ENCODE peak calls at places on chromosomes 13 and 19, in ten cellular contexts. One of them, this sample, is unnamed. For H3K4me1, the result is how much of the 10 kb centered on the place peaks cover.

GRCh38 chr13:94656766-94657165 is 55.1 kb downstream of the GPR180 start:
- DNase-seq in IMR-90: peak
- DNase-seq in CD8-positive, alpha-beta T cell: no peak
- DNase-seq in fibroblast of lung: peak
- DNase-seq in ascending aorta: no peak
- DNase-seq in thoracic aorta: no peak
- DNase-seq in Caco-2: no peak
- DNase-seq in tibial artery: no peak
- DNase-seq in A549: peak
- DNase-seq in lower lobe of right lung: no peak
- DNase-seq in this sample: peak

GRCh38 chr19:13849991-13850909 is 26.7 kb upstream of the NANOS3 start:
- DNase-seq in ascending aorta: no peak
- DNase-seq in Caco-2: no peak
- DNase-seq in lower lobe of right lung: peak
- DNase-seq in tibial artery: peak
- DNase-seq in CD8-positive, alpha-beta T cell: peak
- DNase-seq in thoracic aorta: no peak
- DNase-seq in IMR-90: peak
- DNase-seq in A549: peak
- DNase-seq in fibroblast of lung: peak
- DNase-seq in this sample: peak

GRCh38 chr19:38667552-38668205 is 20.2 kb downstream of the ACTN4 start:
- DNase-seq in Caco-2: no peak
- DNase-seq in A549: no peak
- DNase-seq in IMR-90: peak
- DNase-seq in CD8-positive, alpha-beta T cell: no peak
- DNase-seq in fibroblast of lung: peak
- DNase-seq in tibial artery: no peak
- DNase-seq in ascending aorta: no peak
- DNase-seq in thoracic aorta: no peak
- DNase-seq in lower lobe of right lung: no peak
- DNase-seq in this sample: no peak

GRCh38 chr19:51226068-51226467 is 1.2 kb downstream of the CD33 start:
- DNase-seq in A549: no peak
- DNase-seq in IMR-90: no peak
- DNase-seq in thoracic aorta: no peak
- DNase-seq in ascending aorta: no peak
- DNase-seq in fibroblast of lung: no peak
- DNase-seq in CD8-positive, alpha-beta T cell: no peak
- DNase-seq in Caco-2: no peak
- DNase-seq in lower lobe of right lung: no peak
- DNase-seq in tibial artery: no peak
- DNase-seq in this sample: no peak

GRCh38 chr19:42386974-42387707 is 3.0 kb downstream of the CNFN start:
- DNase-seq in A549: peak
- DNase-seq in IMR-90: peak
- DNase-seq in CD8-positive, alpha-beta T cell: peak
- DNase-seq in Caco-2: peak
- DNase-seq in ascending aorta: no peak
- DNase-seq in thoracic aorta: no peak
- DNase-seq in lower lobe of right lung: peak
- DNase-seq in fibroblast of lung: peak
- DNase-seq in tibial artery: peak
- DNase-seq in this sample: peak

GRCh38 chr19:22619371-22619770 is 14.8 kb upstream of the ZNF492 start:
- DNase-seq in Caco-2: no peak
- DNase-seq in lower lobe of right lung: no peak
- DNase-seq in thoracic aorta: no peak
- DNase-seq in tibial artery: no peak
- DNase-seq in IMR-90: no peak
- DNase-seq in A549: no peak
- DNase-seq in CD8-positive, alpha-beta T cell: no peak
- DNase-seq in ascending aorta: no peak
- DNase-seq in fibroblast of lung: no peak
- DNase-seq in this sample: no peak

GRCh38 chr19:16367269-16367683 is 42.6 kb downstream of the KLF2 start:
- DNase-seq in tibial artery: no peak
- DNase-seq in ascending aorta: no peak
- DNase-seq in fibroblast of lung: no peak
- DNase-seq in CD8-positive, alpha-beta T cell: peak
- DNase-seq in A549: no peak
- DNase-seq in lower lobe of right lung: peak
- DNase-seq in thoracic aorta: no peak
- DNase-seq in Caco-2: no peak
- DNase-seq in IMR-90: no peak
- DNase-seq in this sample: no peak

GRCh38 chr13:35744566-35745203 is 268.2 kb upstream of the MAB21L1 start:
- DNase-seq in tibial artery: no peak
- DNase-seq in IMR-90: peak
- DNase-seq in Caco-2: no peak
- DNase-seq in fibroblast of lung: no peak
- DNase-seq in lower lobe of right lung: no peak
- DNase-seq in CD8-positive, alpha-beta T cell: no peak
- DNase-seq in A549: no peak
- DNase-seq in thoracic aorta: no peak
- DNase-seq in ascending aorta: no peak
- DNase-seq in this sample: no peak

GRCh38 chr13:108120332-108120731 is 95.0 kb downstream of the LIG4 start:
- DNase-seq in CD8-positive, alpha-beta T cell: no peak
- DNase-seq in Caco-2: no peak
- DNase-seq in A549: no peak
- DNase-seq in lower lobe of right lung: no peak
- DNase-seq in thoracic aorta: no peak
- DNase-seq in fibroblast of lung: no peak
- DNase-seq in ascending aorta: no peak
- DNase-seq in IMR-90: no peak
- DNase-seq in tibial artery: no peak
- DNase-seq in this sample: no peak

GRCh38 chr19:36259211-36259610 is 44.3 kb downstream of the ZNF146 start:
- DNase-seq in lower lobe of right lung: no peak
- DNase-seq in A549: no peak
- DNase-seq in thoracic aorta: no peak
- DNase-seq in fibroblast of lung: no peak
- DNase-seq in Caco-2: no peak
- DNase-seq in IMR-90: no peak
- DNase-seq in CD8-positive, alpha-beta T cell: no peak
- DNase-seq in tibial artery: no peak
- DNase-seq in ascending aorta: no peak
- DNase-seq in this sample: no peak

DNA sequence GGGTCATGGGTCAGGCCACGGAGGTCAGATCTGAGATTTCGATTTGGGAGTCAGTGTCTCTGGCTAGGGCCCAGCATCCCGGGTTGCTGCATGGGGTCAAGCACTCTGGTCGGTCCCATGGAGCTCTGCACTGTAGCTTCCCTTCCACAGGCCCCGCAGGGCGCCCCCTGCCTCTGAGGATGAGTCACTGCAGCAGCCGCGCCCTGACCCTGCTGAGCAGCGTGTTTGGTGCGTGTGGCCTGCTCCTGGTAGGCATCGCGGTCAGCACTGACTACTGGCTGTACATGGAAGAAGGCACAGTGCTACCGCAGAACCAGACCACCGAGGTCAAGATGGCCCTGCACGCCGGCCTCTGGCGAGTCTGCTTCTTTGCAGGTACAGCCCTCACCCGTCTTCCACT is 3.6 kb downstream of the CACNG7 start:
- DNase-seq in thoracic aorta: no peak
- DNase-seq in lower lobe of right lung: no peak
- DNase-seq in A549: peak
- DNase-seq in CD8-positive, alpha-beta T cell: no peak
- DNase-seq in Caco-2: no peak
- DNase-seq in ascending aorta: no peak
- DNase-seq in fibroblast of lung: no peak
- DNase-seq in IMR-90: no peak
- DNase-seq in tibial artery: no peak
- DNase-seq in this sample: no peak
- TF ChIP-seq CTCF in thoracic aorta: no peak
- TF ChIP-seq CTCF in lower lobe of right lung: peak
- TF ChIP-seq CTCF in A549: peak
- TF ChIP-seq CTCF in CD8-positive, alpha-beta T cell: no peak
- TF ChIP-seq CTCF in Caco-2: no peak
- TF ChIP-seq CTCF in ascending aorta: no peak
- TF ChIP-seq CTCF in fibroblast of lung: no peak
- TF ChIP-seq CTCF in IMR-90: no peak
- TF ChIP-seq CTCF in tibial artery: no peak
- TF ChIP-seq CTCF in this sample: peak

GRCh38 chr13:110411316-110412105 is 104.4 kb downstream of the COL4A2 start:
- DNase-seq in ascending aorta: no peak
- DNase-seq in lower lobe of right lung: no peak
- DNase-seq in fibroblast of lung: no peak
- DNase-seq in IMR-90: no peak
- DNase-seq in A549: no peak
- DNase-seq in CD8-positive, alpha-beta T cell: no peak
- DNase-seq in tibial artery: no peak
- DNase-seq in Caco-2: no peak
- DNase-seq in thoracic aorta: no peak
- DNase-seq in this sample: no peak

GRCh38 chr13:110408286-110408685 is 101.2 kb downstream of the COL4A2 start:
- DNase-seq in A549: no peak
- DNase-seq in Caco-2: no peak
- DNase-seq in ascending aorta: no peak
- DNase-seq in lower lobe of right lung: no peak
- DNase-seq in tibial artery: no peak
- DNase-seq in fibroblast of lung: no peak
- DNase-seq in CD8-positive, alpha-beta T cell: no peak
- DNase-seq in thoracic aorta: no peak
- DNase-seq in IMR-90: no peak
- DNase-seq in this sample: no peak

GRCh38 chr13:110410000-110410399 is 102.9 kb downstream of the COL4A2 start:
- DNase-seq in tibial artery: no peak
- DNase-seq in lower lobe of right lung: no peak
- DNase-seq in IMR-90: no peak
- DNase-seq in fibroblast of lung: no peak
- DNase-seq in thoracic aorta: no peak
- DNase-seq in Caco-2: no peak
- DNase-seq in ascending aorta: no peak
- DNase-seq in A549: no peak
- DNase-seq in CD8-positive, alpha-beta T cell: no peak
- DNase-seq in this sample: no peak

GRCh38 chr13:110410906-110411305 is 103.8 kb downstream of the COL4A2 start:
- DNase-seq in thoracic aorta: no peak
- DNase-seq in lower lobe of right lung: no peak
- DNase-seq in fibroblast of lung: no peak
- DNase-seq in tibial artery: no peak
- DNase-seq in A549: no peak
- DNase-seq in CD8-positive, alpha-beta T cell: no peak
- DNase-seq in IMR-90: no peak
- DNase-seq in Caco-2: no peak
- DNase-seq in ascending aorta: no peak
- DNase-seq in this sample: no peak

GRCh38 chr13:110409581-110409992 is 102.5 kb downstream of the COL4A2 start:
- DNase-seq in CD8-positive, alpha-beta T cell: no peak
- DNase-seq in tibial artery: peak
- DNase-seq in lower lobe of right lung: no peak
- DNase-seq in A549: no peak
- DNase-seq in fibroblast of lung: peak
- DNase-seq in ascending aorta: no peak
- DNase-seq in Caco-2: no peak
- DNase-seq in thoracic aorta: no peak
- DNase-seq in IMR-90: peak
- DNase-seq in this sample: peak
- H3K4me1 ChIP-seq in CD8-positive, alpha-beta T cell: under half
- H3K4me1 ChIP-seq in tibial artery: half or more
- H3K4me1 ChIP-seq in lower lobe of right lung: half or more
- H3K4me1 ChIP-seq in A549: under half
- H3K4me1 ChIP-seq in fibroblast of lung: half or more
- H3K4me1 ChIP-seq in ascending aorta: half or more
- H3K4me1 ChIP-seq in Caco-2: under half
- H3K4me1 ChIP-seq in thoracic aorta: half or more
- H3K4me1 ChIP-seq in IMR-90: half or more
- H3K4me1 ChIP-seq in this sample: under half

GRCh38 chr13:43493496-43494000 is 293.2 kb downstream of the ENOX1 start:
- DNase-seq in fibroblast of lung: no peak
- DNase-seq in lower lobe of right lung: no peak
- DNase-seq in CD8-positive, alpha-beta T cell: no peak
- DNase-seq in Caco-2: no peak
- DNase-seq in IMR-90: no peak
- DNase-seq in A549: no peak
- DNase-seq in ascending aorta: no peak
- DNase-seq in tibial artery: no peak
- DNase-seq in thoracic aorta: no peak
- DNase-seq in this sample: no peak

GRCh38 chr13:43492281-43492680 is 294.5 kb downstream of the ENOX1 start:
- DNase-seq in ascending aorta: no peak
- DNase-seq in A549: no peak
- DNase-seq in thoracic aorta: no peak
- DNase-seq in lower lobe of right lung: no peak
- DNase-seq in IMR-90: no peak
- DNase-seq in Caco-2: no peak
- DNase-seq in fibroblast of lung: no peak
- DNase-seq in tibial artery: no peak
- DNase-seq in CD8-positive, alpha-beta T cell: no peak
- DNase-seq in this sample: no peak

GRCh38 chr13:43494206-43494605 is 292.6 kb downstream of the ENOX1 start:
- DNase-seq in A549: no peak
- DNase-seq in IMR-90: no peak
- DNase-seq in CD8-positive, alpha-beta T cell: no peak
- DNase-seq in ascending aorta: no peak
- DNase-seq in thoracic aorta: no peak
- DNase-seq in lower lobe of right lung: no peak
- DNase-seq in Caco-2: no peak
- DNase-seq in tibial artery: no peak
- DNase-seq in fibroblast of lung: no peak
- DNase-seq in this sample: no peak

GRCh38 chr13:43492745-43493144 is 294.0 kb downstream of the ENOX1 start:
- DNase-seq in CD8-positive, alpha-beta T cell: no peak
- DNase-seq in A549: no peak
- DNase-seq in IMR-90: no peak
- DNase-seq in lower lobe of right lung: no peak
- DNase-seq in Caco-2: no peak
- DNase-seq in fibroblast of lung: no peak
- DNase-seq in tibial artery: no peak
- DNase-seq in ascending aorta: no peak
- DNase-seq in thoracic aorta: no peak
- DNase-seq in this sample: no peak

DNA sequence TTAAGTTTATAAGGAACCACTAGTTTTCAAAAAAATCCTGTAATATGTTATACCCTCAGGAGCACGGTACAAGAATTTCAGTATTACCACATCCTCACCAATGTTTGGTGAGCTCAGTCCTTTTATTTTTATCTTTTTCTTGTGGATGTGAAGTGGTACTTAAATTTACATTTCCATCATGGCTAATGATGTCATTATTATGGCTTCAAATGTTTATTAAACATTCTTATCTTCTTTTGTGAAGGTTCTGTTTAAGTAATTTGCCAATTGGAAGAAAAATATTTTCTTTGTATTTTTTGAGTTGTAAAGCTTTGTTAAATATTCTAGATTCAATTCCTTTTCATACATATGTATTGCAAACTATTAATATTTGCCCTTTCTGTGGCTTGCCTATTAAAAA is 291.0 kb downstream of the ENOX1 start:
- DNase-seq in IMR-90: peak
- DNase-seq in tibial artery: no peak
- DNase-seq in Caco-2: no peak
- DNase-seq in lower lobe of right lung: no peak
- DNase-seq in CD8-positive, alpha-beta T cell: no peak
- DNase-seq in ascending aorta: no peak
- DNase-seq in thoracic aorta: no peak
- DNase-seq in A549: no peak
- DNase-seq in fibroblast of lung: peak
- DNase-seq in this sample: no peak
- TF ChIP-seq CTCF in IMR-90: no peak
- TF ChIP-seq CTCF in tibial artery: no peak
- TF ChIP-seq CTCF in Caco-2: no peak
- TF ChIP-seq CTCF in lower lobe of right lung: no peak
- TF ChIP-seq CTCF in CD8-positive, alpha-beta T cell: no peak
- TF ChIP-seq CTCF in ascending aorta: no peak
- TF ChIP-seq CTCF in thoracic aorta: no peak
- TF ChIP-seq CTCF in A549: no peak
- TF ChIP-seq CTCF in fibroblast of lung: no peak
- TF ChIP-seq CTCF in this sample: no peak

GRCh38 chr13:95955255-95955654 is 97.9 kb downstream of the UGGT2 start:
- DNase-seq in IMR-90: no peak
- DNase-seq in thoracic aorta: no peak
- DNase-seq in tibial artery: no peak
- DNase-seq in Caco-2: no peak
- DNase-seq in fibroblast of lung: no peak
- DNase-seq in A549: no peak
- DNase-seq in ascending aorta: no peak
- DNase-seq in CD8-positive, alpha-beta T cell: no peak
- DNase-seq in lower lobe of right lung: no peak
- DNase-seq in this sample: no peak
- H3K4me1 ChIP-seq in IMR-90: under half
- H3K4me1 ChIP-seq in thoracic aorta: under half
- H3K4me1 ChIP-seq in tibial artery: under half
- H3K4me1 ChIP-seq in Caco-2: under half
- H3K4me1 ChIP-seq in fibroblast of lung: under half
- H3K4me1 ChIP-seq in A549: under half
- H3K4me1 ChIP-seq in ascending aorta: under half
- H3K4me1 ChIP-seq in CD8-positive, alpha-beta T cell: under half
- H3K4me1 ChIP-seq in lower lobe of right lung: under half
- H3K4me1 ChIP-seq in this sample: under half